ENCODE peak calls at places on chromosomes 16 and 17, in six cellular contexts. L is Karpas-422; B is lower lobe of right lung; T is heart left ventricle; P is CD8-positive, alpha-beta memory T cell; E is fibroblast of the aortic adventitia. G is an unnamed sample.

GRCh38 chr17:2563061-2563460 is 30.4 kb upstream of the PAFAH1B1 start:
- DNase-seq in L (no peak), B (no peak), T (no peak), P (no peak), E (no peak), G (no peak)

GRCh38 chr17:29140631-29141483 is 39.3 kb downstream of the MYO18A start:
- DNase-seq in L (peak; percentile 74), B (no peak), T (peak; percentile 55), P (peak; percentile 79), E (peak; percentile 53), G (no peak)

GRCh38 chr17:4249452-4250029 is 14.2 kb downstream of the ANKFY1 start:
- DNase-seq in L (peak; percentile 77), B (no peak), T (no peak), P (no peak), E (peak; percentile 68), G (no peak)

GRCh38 chr16:60655514-60656153 is 1380.6 kb downstream of the CDH8 start:
- DNase-seq in L (no peak), B (no peak), T (no peak), P (no peak), E (no peak), G (no peak)

GRCh38 chr17:22265807-22266206 is 573.5 kb downstream of the KCNJ18 start:
- DNase-seq in L (no peak), B (no peak), T (no peak), P (no peak), E (no peak), G (no peak)

GRCh38 chr17:78852709-78853111 is 12.1 kb upstream of the USP36 start:
- DNase-seq in L (no peak), B (no peak), T (no peak), P (no peak), E (no peak), G (no peak)

GRCh38 chr16:89037261-89038152 is 56.1 kb upstream of the ACSF3 start:
- DNase-seq in L (peak; percentile 89), B (peak; percentile 41), T (no peak), P (no peak), E (peak; percentile 29), G (peak; percentile 15)

GRCh38 chr17:79070266-79070880 is 4.3 kb upstream of the ENGASE start:
- DNase-seq in L (no peak), B (peak; percentile 19), T (no peak), P (no peak), E (no peak), G (no peak)

GRCh38 chr16:974606-975312 is 4.0 kb upstream of the LMF1 start:
- DNase-seq in L (no peak), B (no peak), T (no peak), P (no peak), E (no peak), G (no peak)

GRCh38 chr16:84950906-84951305 is 60.4 kb downstream of the ZDHHC7 start:
- DNase-seq in L (peak; percentile 82), B (no peak), T (no peak), P (no peak), E (no peak), G (no peak)

GRCh38 chr17:73522107-73522506 is 122.1 kb downstream of the SDK2 start:
- DNase-seq in L (no peak), B (no peak), T (no peak), P (no peak), E (no peak), G (no peak)

GRCh38 chr16:59886021-59886420 is 1151.9 kb upstream of the GOT2 start:
- DNase-seq in L (no peak), B (no peak), T (peak; percentile 57), P (no peak), E (peak; percentile 9), G (peak; percentile 69)

GRCh38 chr17:58084317-58084981 is 1.2 kb downstream of the DYNLL2 start:
- DNase-seq in L (peak; percentile 68), B (peak; percentile 52), T (peak; percentile 31), P (peak; percentile 67), E (peak; percentile 8), G (peak; percentile 49)

GRCh38 chr17:46977348-46977747 is 1.7 kb downstream of the RPRML start:
- DNase-seq in L (peak; percentile 47), B (no peak), T (peak; percentile 29), P (no peak), E (no peak), G (no peak)

GRCh38 chr17:57723427-57724037 is 21.6 kb downstream of the CCDC182 start:
- DNase-seq in L (no peak), B (no peak), T (no peak), P (no peak), E (no peak), G (no peak)

GRCh38 chr17:4189280-4189679 is 46.3 kb downstream of the CYB5D2 start:
- DNase-seq in L (no peak), B (no peak), T (no peak), P (no peak), E (no peak), G (no peak)

GRCh38 chr17:3911271-3912053 is 4.8 kb downstream of the P2RX1 start:
- DNase-seq in L (peak; percentile 81), B (no peak), T (peak; percentile 66), P (peak; percentile 64), E (no peak), G (no peak)

GRCh38 chr17:79424471-79425185 is 186.2 kb downstream of the RBFOX3 start:
- DNase-seq in L (no peak), B (no peak), T (no peak), P (no peak), E (no peak), G (no peak)

GRCh38 chr17:565506-565905 is 149.1 kb downstream of the VPS53 start:
- DNase-seq in L (no peak), B (no peak), T (no peak), P (no peak), E (no peak), G (no peak)

GRCh38 chr17:1512351-1512750 is 4.1 kb downstream of the INPP5K start:
- DNase-seq in L (no peak), B (no peak), T (no peak), P (no peak), E (no peak), G (no peak)

GRCh38 chr16:69123894-69124293 is 8.5 kb downstream of the CHTF8 start:
- DNase-seq in L (peak; percentile 88), B (no peak), T (peak; percentile 44), P (peak; percentile 73), E (peak; percentile 83), G (no peak)

GRCh38 chr17:17679243-17679642 is 2.0 kb upstream of the RAI1 start:
- DNase-seq in L (no peak), B (no peak), T (no peak), P (no peak), E (no peak), G (no peak)
- H3K4me3 ChIP-seq in L (no peak overlapping the region), B (no peak overlapping the region), T (no peak overlapping the region), P (no peak overlapping the region), E (no peak overlapping the region), G (no peak overlapping the region)

DNA sequence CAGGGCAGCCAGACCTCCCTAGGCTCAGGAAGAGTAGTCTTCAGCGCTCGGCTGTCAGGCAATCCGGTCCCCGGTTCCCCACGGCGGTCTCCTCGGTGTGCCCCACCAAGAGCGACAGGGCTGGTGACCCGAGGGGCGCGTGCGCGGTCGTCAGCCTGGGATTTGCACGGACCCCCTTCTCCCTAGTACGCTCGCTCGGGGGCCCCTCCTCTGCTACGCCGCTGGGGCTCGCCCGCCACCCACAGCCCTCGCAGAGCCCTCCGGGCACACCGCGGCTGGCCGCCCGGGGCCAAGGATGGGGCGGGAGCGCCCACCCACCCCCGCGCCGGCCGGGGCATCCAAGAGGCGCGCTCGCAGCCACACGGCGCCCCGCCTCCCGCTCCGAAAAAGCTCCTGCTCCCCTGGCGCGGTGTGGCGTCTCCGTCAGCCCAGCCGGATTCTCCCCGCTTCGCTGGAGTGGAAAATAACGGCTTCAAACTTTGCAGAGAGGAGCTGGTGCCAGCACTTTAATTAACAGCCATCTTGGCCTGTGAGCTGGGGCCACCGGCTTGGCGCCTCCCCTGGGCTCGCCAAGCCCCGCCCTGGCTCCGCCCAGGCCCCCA is 2.1 kb upstream of the C1QL1 start:
- DNase-seq in L (peak; percentile 72), B (no peak), T (no peak), P (no peak), E (no peak), G (no peak)
- H3K4me3 ChIP-seq in L (peak overlapping the region; percentile 62), B (peak overlapping the region; percentile 44), T (peak overlapping the region; percentile 63), P (peak overlapping the region; percentile 6), E (peak overlapping the region; percentile 56), G (no peak overlapping the region)

DNA sequence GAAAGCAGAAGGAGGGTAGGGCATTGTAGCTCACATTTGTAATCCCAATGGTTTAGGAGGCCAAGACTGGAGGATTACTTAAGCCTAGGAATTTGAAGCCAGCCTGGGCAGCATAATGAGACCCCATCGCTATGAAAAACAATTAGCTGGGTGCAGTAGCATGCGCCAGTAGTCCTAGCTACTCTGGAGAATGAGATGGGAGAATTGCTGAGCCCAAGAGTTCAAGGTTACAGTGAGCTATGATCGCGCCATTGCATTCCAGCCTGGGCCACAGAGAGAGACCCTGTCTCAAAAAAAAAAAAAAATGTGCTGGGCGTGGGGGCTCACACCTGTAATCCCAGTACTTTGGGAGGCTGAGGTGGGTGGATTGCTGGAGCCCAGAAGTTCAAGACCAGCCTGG is 5.0 kb downstream of the ATF7IP2 start:
- DNase-seq in L (no peak), B (no peak), T (no peak), P (no peak), E (no peak), G (no peak)
- H3K4me3 ChIP-seq in L (no peak overlapping the region), B (no peak overlapping the region), T (no peak overlapping the region), P (no peak overlapping the region), E (no peak overlapping the region), G (no peak overlapping the region)

GRCh38 chr17:51701501-51701900 is 441.2 kb downstream of the UTP18 start:
- DNase-seq in L (no peak), B (no peak), T (no peak), P (no peak), E (no peak), G (no peak)

GRCh38 chr17:51706098-51706497 is 445.8 kb downstream of the UTP18 start:
- DNase-seq in L (no peak), B (no peak), T (no peak), P (no peak), E (no peak), G (no peak)

GRCh38 chr17:51700011-51700760 is 439.8 kb downstream of the UTP18 start:
- DNase-seq in L (no peak), B (no peak), T (no peak), P (no peak), E (no peak), G (no peak)

GRCh38 chr17:51702963-51703362 is 442.6 kb downstream of the UTP18 start:
- DNase-seq in L (no peak), B (no peak), T (no peak), P (no peak), E (no peak), G (no peak)

DNA sequence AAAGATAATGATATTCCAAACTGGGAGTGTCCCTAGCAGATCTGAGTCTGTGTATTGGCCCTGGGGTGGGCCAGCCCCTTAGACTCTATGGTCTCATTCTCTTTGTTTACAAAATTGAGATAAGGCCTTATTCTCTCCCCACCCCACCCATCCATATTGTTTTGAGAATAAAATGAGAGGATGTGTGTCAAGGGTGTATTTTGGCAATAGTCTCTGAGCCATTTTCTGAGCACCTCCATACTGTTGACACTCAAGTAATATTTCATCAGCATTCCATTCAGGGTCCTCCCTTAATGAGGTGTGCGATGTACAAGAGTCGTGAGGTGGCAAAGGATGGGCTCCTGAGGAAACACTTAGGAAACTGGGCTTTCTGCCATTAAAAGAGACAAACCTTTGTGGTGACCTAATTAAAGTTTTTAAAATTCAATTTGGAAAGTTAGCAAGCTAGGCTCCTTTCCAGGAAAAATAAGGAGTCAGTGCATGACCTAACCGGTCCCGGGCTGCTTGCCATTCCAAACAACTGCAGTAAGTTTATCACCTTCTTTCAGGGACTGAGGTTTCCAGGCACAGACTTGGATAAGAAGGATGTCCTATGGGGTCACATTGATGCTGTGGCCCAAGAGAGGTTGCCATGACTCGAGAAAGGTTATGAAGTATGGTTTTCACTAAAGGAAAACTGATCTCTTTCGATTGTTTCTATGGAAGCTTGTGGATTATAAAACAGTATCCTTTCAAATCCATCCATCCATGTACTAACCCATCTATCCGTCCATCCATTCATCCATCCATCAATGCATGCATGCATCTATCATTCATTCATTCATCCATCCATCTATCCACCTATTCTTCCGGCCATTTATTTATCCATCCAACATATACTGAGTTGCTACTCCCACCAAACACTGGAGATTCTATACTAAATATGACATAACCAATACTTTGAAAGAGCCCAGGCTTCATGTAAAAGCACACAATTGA is 443.3 kb downstream of the UTP18 start:
- DNase-seq in L (no peak), B (no peak), T (peak; percentile 79), P (no peak), E (peak; percentile 69), G (peak; percentile 88)
- H3K4me3 ChIP-seq in L (no peak overlapping the region), B (no peak overlapping the region), T (no peak overlapping the region), P (no peak overlapping the region), E (no peak overlapping the region), G (no peak overlapping the region)